ENCODE peak calls at places on chromosome 22, in ten cellular contexts. One of them, this sample, is unnamed. For H3K27me3, the result is how much of the 10 kb centered on the place peaks cover.

GRCh38 chr22:20239951-20240773 is 28.0 kb downstream of the RTN4R start:
- DNase-seq in left ventricle myocardium inferior: peak
- DNase-seq in pancreas: no peak
- DNase-seq in BJ: no peak
- DNase-seq in Peyer's patch: no peak
- DNase-seq in naive thymus-derived CD4-positive, alpha-beta T cell: no peak
- DNase-seq in RWPE2: no peak
- DNase-seq in GM23338: peak
- DNase-seq in transverse colon: no peak
- DNase-seq in adipocyte: no peak
- DNase-seq in this sample: no peak

GRCh38 chr22:29018293-29019189 is 43.1 kb downstream of the C22orf31 start:
- DNase-seq in left ventricle myocardium inferior: no peak
- DNase-seq in pancreas: no peak
- DNase-seq in BJ: no peak
- DNase-seq in Peyer's patch: no peak
- DNase-seq in naive thymus-derived CD4-positive, alpha-beta T cell: no peak
- DNase-seq in RWPE2: no peak
- DNase-seq in GM23338: no peak
- DNase-seq in transverse colon: no peak
- DNase-seq in adipocyte: no peak
- DNase-seq in this sample: no peak

GRCh38 chr22:28816994-28817530 is 16.7 kb upstream of the XBP1 start:
- DNase-seq in left ventricle myocardium inferior: no peak
- DNase-seq in pancreas: no peak
- DNase-seq in BJ: no peak
- DNase-seq in Peyer's patch: peak
- DNase-seq in naive thymus-derived CD4-positive, alpha-beta T cell: no peak
- DNase-seq in RWPE2: no peak
- DNase-seq in GM23338: no peak
- DNase-seq in transverse colon: no peak
- DNase-seq in adipocyte: no peak
- DNase-seq in this sample: no peak

GRCh38 chr22:26229910-26230309 is 60.6 kb downstream of the SEZ6L start:
- DNase-seq in left ventricle myocardium inferior: no peak
- DNase-seq in pancreas: no peak
- DNase-seq in BJ: no peak
- DNase-seq in Peyer's patch: no peak
- DNase-seq in naive thymus-derived CD4-positive, alpha-beta T cell: no peak
- DNase-seq in RWPE2: no peak
- DNase-seq in GM23338: no peak
- DNase-seq in transverse colon: no peak
- DNase-seq in adipocyte: no peak
- DNase-seq in this sample: no peak

GRCh38 chr22:17786435-17787158 is 12.3 kb upstream of the BID start:
- DNase-seq in left ventricle myocardium inferior: peak
- DNase-seq in pancreas: no peak
- DNase-seq in BJ: no peak
- DNase-seq in Peyer's patch: peak
- DNase-seq in naive thymus-derived CD4-positive, alpha-beta T cell: no peak
- DNase-seq in RWPE2: no peak
- DNase-seq in GM23338: peak
- DNase-seq in transverse colon: peak
- DNase-seq in adipocyte: no peak
- DNase-seq in this sample: peak

GRCh38 chr22:25824828-25825474 is 83.0 kb downstream of the MYO18B start:
- DNase-seq in left ventricle myocardium inferior: no peak
- DNase-seq in pancreas: no peak
- DNase-seq in BJ: no peak
- DNase-seq in Peyer's patch: no peak
- DNase-seq in naive thymus-derived CD4-positive, alpha-beta T cell: no peak
- DNase-seq in RWPE2: no peak
- DNase-seq in GM23338: peak
- DNase-seq in transverse colon: no peak
- DNase-seq in adipocyte: no peak
- DNase-seq in this sample: no peak

GRCh38 chr22:50715250-50715649 is 22.8 kb upstream of the ACR start:
- DNase-seq in left ventricle myocardium inferior: no peak
- DNase-seq in pancreas: no peak
- DNase-seq in BJ: no peak
- DNase-seq in Peyer's patch: no peak
- DNase-seq in naive thymus-derived CD4-positive, alpha-beta T cell: no peak
- DNase-seq in RWPE2: no peak
- DNase-seq in GM23338: no peak
- DNase-seq in transverse colon: no peak
- DNase-seq in adipocyte: no peak
- DNase-seq in this sample: no peak

GRCh38 chr22:27724706-27725105 is 76.8 kb downstream of the MN1 start:
- DNase-seq in left ventricle myocardium inferior: no peak
- DNase-seq in pancreas: no peak
- DNase-seq in BJ: peak
- DNase-seq in Peyer's patch: no peak
- DNase-seq in naive thymus-derived CD4-positive, alpha-beta T cell: no peak
- DNase-seq in RWPE2: no peak
- DNase-seq in GM23338: no peak
- DNase-seq in transverse colon: no peak
- DNase-seq in adipocyte: peak
- DNase-seq in this sample: no peak

GRCh38 chr22:32354360-32355351 is 3.0 kb upstream of the RFPL3 start:
- DNase-seq in left ventricle myocardium inferior: no peak
- DNase-seq in pancreas: no peak
- DNase-seq in BJ: no peak
- DNase-seq in Peyer's patch: no peak
- DNase-seq in naive thymus-derived CD4-positive, alpha-beta T cell: no peak
- DNase-seq in RWPE2: no peak
- DNase-seq in GM23338: peak
- DNase-seq in transverse colon: no peak
- DNase-seq in adipocyte: no peak
- DNase-seq in this sample: no peak

GRCh38 chr22:17633217-17633997 is 4.9 kb upstream of the ATP6V1E1 start:
- DNase-seq in left ventricle myocardium inferior: no peak
- DNase-seq in pancreas: no peak
- DNase-seq in BJ: peak
- DNase-seq in Peyer's patch: no peak
- DNase-seq in naive thymus-derived CD4-positive, alpha-beta T cell: no peak
- DNase-seq in RWPE2: no peak
- DNase-seq in GM23338: peak
- DNase-seq in transverse colon: no peak
- DNase-seq in adipocyte: peak
- DNase-seq in this sample: no peak

GRCh38 chr22:37321288-37321687 is 39.0 kb downstream of the CYTH4 start:
- DNase-seq in left ventricle myocardium inferior: no peak
- DNase-seq in pancreas: no peak
- DNase-seq in BJ: no peak
- DNase-seq in Peyer's patch: no peak
- DNase-seq in naive thymus-derived CD4-positive, alpha-beta T cell: no peak
- DNase-seq in RWPE2: no peak
- DNase-seq in GM23338: no peak
- DNase-seq in transverse colon: no peak
- DNase-seq in adipocyte: peak
- DNase-seq in this sample: no peak

GRCh38 chr22:37324340-37325023 is 42.2 kb downstream of the CYTH4 start:
- DNase-seq in left ventricle myocardium inferior: no peak
- DNase-seq in pancreas: no peak
- DNase-seq in BJ: no peak
- DNase-seq in Peyer's patch: no peak
- DNase-seq in naive thymus-derived CD4-positive, alpha-beta T cell: no peak
- DNase-seq in RWPE2: no peak
- DNase-seq in GM23338: peak
- DNase-seq in transverse colon: no peak
- DNase-seq in adipocyte: no peak
- DNase-seq in this sample: no peak

GRCh38 chr22:37326726-37327125 is 44.4 kb downstream of the CYTH4 start:
- DNase-seq in left ventricle myocardium inferior: no peak
- DNase-seq in pancreas: peak
- DNase-seq in BJ: no peak
- DNase-seq in Peyer's patch: peak
- DNase-seq in naive thymus-derived CD4-positive, alpha-beta T cell: no peak
- DNase-seq in RWPE2: no peak
- DNase-seq in GM23338: no peak
- DNase-seq in transverse colon: peak
- DNase-seq in adipocyte: no peak
- DNase-seq in this sample: no peak

GRCh38 chr22:37328017-37328416 is 45.7 kb downstream of the CYTH4 start:
- DNase-seq in left ventricle myocardium inferior: no peak
- DNase-seq in pancreas: no peak
- DNase-seq in BJ: peak
- DNase-seq in Peyer's patch: no peak
- DNase-seq in naive thymus-derived CD4-positive, alpha-beta T cell: no peak
- DNase-seq in RWPE2: peak
- DNase-seq in GM23338: no peak
- DNase-seq in transverse colon: no peak
- DNase-seq in adipocyte: no peak
- DNase-seq in this sample: no peak

GRCh38 chr22:37325024-37325395 is 42.7 kb downstream of the CYTH4 start:
- DNase-seq in left ventricle myocardium inferior: no peak
- DNase-seq in pancreas: no peak
- DNase-seq in BJ: no peak
- DNase-seq in Peyer's patch: no peak
- DNase-seq in naive thymus-derived CD4-positive, alpha-beta T cell: no peak
- DNase-seq in RWPE2: no peak
- DNase-seq in GM23338: no peak
- DNase-seq in transverse colon: no peak
- DNase-seq in adipocyte: no peak
- DNase-seq in this sample: no peak
- H3K27me3 ChIP-seq in left ventricle myocardium inferior: half or more
- H3K27me3 ChIP-seq in pancreas: under half
- H3K27me3 ChIP-seq in BJ: under half
- H3K27me3 ChIP-seq in Peyer's patch: under half
- H3K27me3 ChIP-seq in naive thymus-derived CD4-positive, alpha-beta T cell: under half
- H3K27me3 ChIP-seq in RWPE2: under half
- H3K27me3 ChIP-seq in GM23338: under half
- H3K27me3 ChIP-seq in transverse colon: half or more
- H3K27me3 ChIP-seq in adipocyte: under half
- H3K27me3 ChIP-seq in this sample: under half

GRCh38 chr22:36453266-36453607 is 28.2 kb downstream of the TXN2 start:
- DNase-seq in left ventricle myocardium inferior: no peak
- DNase-seq in pancreas: no peak
- DNase-seq in BJ: no peak
- DNase-seq in Peyer's patch: peak
- DNase-seq in naive thymus-derived CD4-positive, alpha-beta T cell: no peak
- DNase-seq in RWPE2: no peak
- DNase-seq in GM23338: no peak
- DNase-seq in transverse colon: peak
- DNase-seq in adipocyte: no peak
- DNase-seq in this sample: no peak
- H3K27me3 ChIP-seq in left ventricle myocardium inferior: under half
- H3K27me3 ChIP-seq in pancreas: under half
- H3K27me3 ChIP-seq in BJ: under half
- H3K27me3 ChIP-seq in Peyer's patch: under half
- H3K27me3 ChIP-seq in naive thymus-derived CD4-positive, alpha-beta T cell: under half
- H3K27me3 ChIP-seq in RWPE2: under half
- H3K27me3 ChIP-seq in GM23338: under half
- H3K27me3 ChIP-seq in transverse colon: under half
- H3K27me3 ChIP-seq in adipocyte: under half
- H3K27me3 ChIP-seq in this sample: under half

GRCh38 chr22:22358136-22358535 is 113.5 kb downstream of the VPREB1 start:
- DNase-seq in left ventricle myocardium inferior: no peak
- DNase-seq in pancreas: no peak
- DNase-seq in BJ: no peak
- DNase-seq in Peyer's patch: no peak
- DNase-seq in naive thymus-derived CD4-positive, alpha-beta T cell: no peak
- DNase-seq in RWPE2: no peak
- DNase-seq in GM23338: no peak
- DNase-seq in transverse colon: no peak
- DNase-seq in adipocyte: no peak
- DNase-seq in this sample: no peak

GRCh38 chr22:22358686-22359085 is 114.1 kb downstream of the VPREB1 start:
- DNase-seq in left ventricle myocardium inferior: no peak
- DNase-seq in pancreas: no peak
- DNase-seq in BJ: no peak
- DNase-seq in Peyer's patch: no peak
- DNase-seq in naive thymus-derived CD4-positive, alpha-beta T cell: no peak
- DNase-seq in RWPE2: no peak
- DNase-seq in GM23338: no peak
- DNase-seq in transverse colon: no peak
- DNase-seq in adipocyte: no peak
- DNase-seq in this sample: no peak

GRCh38 chr22:22352376-22352999 is 107.9 kb downstream of the VPREB1 start:
- DNase-seq in left ventricle myocardium inferior: no peak
- DNase-seq in pancreas: no peak
- DNase-seq in BJ: no peak
- DNase-seq in Peyer's patch: no peak
- DNase-seq in naive thymus-derived CD4-positive, alpha-beta T cell: no peak
- DNase-seq in RWPE2: no peak
- DNase-seq in GM23338: no peak
- DNase-seq in transverse colon: no peak
- DNase-seq in adipocyte: no peak
- DNase-seq in this sample: no peak

GRCh38 chr22:22357024-22357868 is 112.7 kb downstream of the VPREB1 start:
- DNase-seq in left ventricle myocardium inferior: peak
- DNase-seq in pancreas: peak
- DNase-seq in BJ: no peak
- DNase-seq in Peyer's patch: peak
- DNase-seq in naive thymus-derived CD4-positive, alpha-beta T cell: peak
- DNase-seq in RWPE2: peak
- DNase-seq in GM23338: peak
- DNase-seq in transverse colon: peak
- DNase-seq in adipocyte: peak
- DNase-seq in this sample: peak

DNA sequence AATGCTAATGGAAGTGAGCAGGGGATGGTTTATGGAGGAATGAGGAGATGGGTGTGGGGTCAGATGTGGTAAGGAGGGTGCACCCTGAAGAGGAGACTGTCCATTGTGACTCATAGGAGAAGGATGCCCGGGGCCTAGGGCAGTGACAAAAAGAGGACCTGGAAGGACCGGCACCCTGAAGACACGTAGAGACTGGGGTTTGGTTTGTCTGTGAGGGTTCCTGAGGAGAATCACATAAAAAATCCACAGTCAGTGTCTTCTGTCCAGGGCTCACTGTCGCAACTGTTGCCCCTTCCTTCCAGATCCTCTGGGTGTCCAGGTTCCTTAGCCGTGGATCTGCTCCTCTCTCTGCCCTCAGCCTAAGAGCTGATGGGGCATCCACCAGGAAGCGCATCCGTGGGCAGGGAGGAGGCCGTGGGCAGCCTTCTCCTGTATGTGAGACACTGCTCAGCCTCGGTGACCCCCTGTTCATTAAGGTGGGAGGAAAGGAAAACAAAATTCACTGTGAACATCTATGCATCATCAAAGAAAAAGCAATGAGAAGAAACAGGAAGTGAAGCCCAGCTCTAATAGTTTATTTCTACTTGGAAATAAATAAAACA is 110.7 kb downstream of the VPREB1 start:
- DNase-seq in left ventricle myocardium inferior: no peak
- DNase-seq in pancreas: no peak
- DNase-seq in BJ: no peak
- DNase-seq in Peyer's patch: no peak
- DNase-seq in naive thymus-derived CD4-positive, alpha-beta T cell: no peak
- DNase-seq in RWPE2: no peak
- DNase-seq in GM23338: no peak
- DNase-seq in transverse colon: no peak
- DNase-seq in adipocyte: no peak
- DNase-seq in this sample: no peak
- H3K27me3 ChIP-seq in left ventricle myocardium inferior: half or more
- H3K27me3 ChIP-seq in pancreas: under half
- H3K27me3 ChIP-seq in BJ: under half
- H3K27me3 ChIP-seq in Peyer's patch: under half
- H3K27me3 ChIP-seq in naive thymus-derived CD4-positive, alpha-beta T cell: under half
- H3K27me3 ChIP-seq in RWPE2: under half
- H3K27me3 ChIP-seq in GM23338: half or more
- H3K27me3 ChIP-seq in transverse colon: under half
- H3K27me3 ChIP-seq in adipocyte: half or more
- H3K27me3 ChIP-seq in this sample: under half

GRCh38 chr22:39989633-39990032 is 5.1 kb upstream of the FAM83F start:
- DNase-seq in left ventricle myocardium inferior: no peak
- DNase-seq in pancreas: no peak
- DNase-seq in BJ: no peak
- DNase-seq in Peyer's patch: no peak
- DNase-seq in naive thymus-derived CD4-positive, alpha-beta T cell: no peak
- DNase-seq in RWPE2: no peak
- DNase-seq in GM23338: peak
- DNase-seq in transverse colon: no peak
- DNase-seq in adipocyte: no peak
- DNase-seq in this sample: no peak
- H3K27me3 ChIP-seq in left ventricle myocardium inferior: under half
- H3K27me3 ChIP-seq in pancreas: under half
- H3K27me3 ChIP-seq in BJ: under half
- H3K27me3 ChIP-seq in Peyer's patch: under half
- H3K27me3 ChIP-seq in naive thymus-derived CD4-positive, alpha-beta T cell: under half
- H3K27me3 ChIP-seq in RWPE2: under half
- H3K27me3 ChIP-seq in GM23338: under half
- H3K27me3 ChIP-seq in transverse colon: under half
- H3K27me3 ChIP-seq in adipocyte: under half
- H3K27me3 ChIP-seq in this sample: under half